ENCODE peak calls at places on chromosomes 11 and 22, in ten cellular contexts. L is cardiac muscle cell, A is upper lobe of right lung, M is BJ, R is spleen, Q is lung, H is brain microvascular endothelial cell, I is fibroblast of pulmonary artery, N is GM12865, U is fibroblast of the aortic adventitia. B is an unnamed sample.

GRCh38 chr11:79414644-79415317 is 26.0 kb downstream of the TENM4 start:
- DNase-seq in L (no peak), A (no peak), M (no peak), R (no peak), Q (no peak), H (peak), I (peak), N (no peak), U (peak), B (peak)

GRCh38 chr11:22742149-22742548 is 75.7 kb downstream of the GAS2 start:
- DNase-seq in L (no peak), A (no peak), M (no peak), R (no peak), Q (no peak), H (no peak), I (no peak), N (no peak), U (no peak), B (no peak)

GRCh38 chr11:26297179-26297970 is 34.6 kb upstream of the ANO3 start:
- DNase-seq in L (peak), A (no peak), M (peak), R (no peak), Q (no peak), H (peak), I (peak), N (peak), U (peak), B (peak)

GRCh38 chr22:41481925-41482318 is 13.0 kb downstream of the ACO2 start:
- DNase-seq in L (no peak), A (no peak), M (no peak), R (no peak), Q (no peak), H (no peak), I (no peak), N (no peak), U (no peak), B (no peak)

GRCh38 chr11:737366-737765 is 9.9 kb upstream of the TALDO1 start:
- DNase-seq in L (no peak), A (no peak), M (no peak), R (no peak), Q (no peak), H (no peak), I (no peak), N (no peak), U (no peak), B (no peak)

GRCh38 chr22:42780070-42780540 is 59.4 kb upstream of the A4GALT start:
- DNase-seq in L (peak), A (no peak), M (peak), R (no peak), Q (peak), H (peak), I (peak), N (peak), U (peak), B (peak)

GRCh38 chr22:19628038-19628776 is 86.1 kb upstream of the SEPTIN5 start:
- DNase-seq in L (no peak), A (no peak), M (no peak), R (no peak), Q (no peak), H (no peak), I (no peak), N (no peak), U (no peak), B (no peak)

GRCh38 chr11:17722000-17722643 is 2.8 kb downstream of the MYOD1 start:
- DNase-seq in L (no peak), A (no peak), M (no peak), R (no peak), Q (no peak), H (no peak), I (peak), N (no peak), U (peak), B (peak)

GRCh38 chr11:125621995-125622394 is 3.0 kb upstream of the CHEK1 start:
- DNase-seq in L (no peak), A (no peak), M (no peak), R (no peak), Q (no peak), H (no peak), I (peak), N (no peak), U (peak), B (peak)

GRCh38 chr11:2249191-2249916 is 21.0 kb downstream of the ASCL2 start:
- DNase-seq in L (no peak), A (no peak), M (no peak), R (peak), Q (no peak), H (no peak), I (no peak), N (no peak), U (no peak), B (no peak)

GRCh38 chr11:88363566-88364169 is 26.1 kb upstream of the CTSC start:
- DNase-seq in L (no peak), A (no peak), M (no peak), R (no peak), Q (no peak), H (peak), I (peak), N (peak), U (peak), B (peak)

GRCh38 chr11:71447791-71448256 is 369 bp downstream of the DHCR7 start:
- DNase-seq in L (peak), A (peak), M (no peak), R (peak), Q (peak), H (no peak), I (no peak), N (peak), U (no peak), B (no peak)

GRCh38 chr22:36817429-36817783 is 571 bp upstream of the PVALB start:
- DNase-seq in L (no peak), A (no peak), M (no peak), R (no peak), Q (no peak), H (no peak), I (no peak), N (no peak), U (no peak), B (no peak)

GRCh38 chr11:6353367-6353987 is 33.2 kb upstream of the CAVIN3 start:
- DNase-seq in L (peak), A (no peak), M (no peak), R (no peak), Q (peak), H (peak), I (peak), N (peak), U (peak), B (peak)

GRCh38 chr11:131823772-131824171 is 453.4 kb downstream of the NTM start:
- DNase-seq in L (no peak), A (no peak), M (no peak), R (no peak), Q (no peak), H (no peak), I (peak), N (no peak), U (no peak), B (no peak)

GRCh38 chr22:50600541-50600940 is at the start of gene MAPK8IP2:
- DNase-seq in L (peak), A (no peak), M (no peak), R (peak), Q (no peak), H (no peak), I (no peak), N (no peak), U (no peak), B (no peak)

GRCh38 chr11:620935-621814 is 3.6 kb downstream of the CDHR5 start:
- DNase-seq in L (no peak), A (no peak), M (no peak), R (peak), Q (no peak), H (no peak), I (no peak), N (no peak), U (no peak), B (no peak)

GRCh38 chr22:50606561-50607365 is 6.2 kb downstream of the MAPK8IP2 start:
- DNase-seq in L (no peak), A (no peak), M (no peak), R (peak), Q (no peak), H (no peak), I (no peak), N (no peak), U (no peak), B (no peak)

GRCh38 chr22:26589845-26590524 is at the start of gene TPST2:
- DNase-seq in L (peak), A (peak), M (no peak), R (peak), Q (peak), H (peak), I (peak), N (peak), U (peak), B (peak)

GRCh38 chr11:132644511-132644910 is 887.8 kb downstream of the OPCML start:
- DNase-seq in L (no peak), A (no peak), M (no peak), R (no peak), Q (no peak), H (no peak), I (no peak), N (no peak), U (no peak), B (no peak)

GRCh38 chr11:74877132-74877531 is 71.8 kb downstream of the XRRA1 start:
- DNase-seq in L (no peak), A (no peak), M (no peak), R (no peak), Q (no peak), H (peak), I (peak), N (peak), U (no peak), B (peak)

GRCh38 chr11:95228081-95228859 is 2.7 kb downstream of the SESN3 start:
- DNase-seq in L (no peak), A (no peak), M (no peak), R (no peak), Q (no peak), H (no peak), I (peak), N (no peak), U (peak), B (peak)

GRCh38 chr22:46292173-46292572 is 4.5 kb upstream of the GTSE1 start:
- DNase-seq in L (no peak), A (no peak), M (no peak), R (no peak), Q (no peak), H (no peak), I (no peak), N (no peak), U (no peak), B (no peak)

GRCh38 chr11:90407350-90407749 is 184.5 kb upstream of the CHORDC1 start:
- DNase-seq in L (no peak), A (no peak), M (no peak), R (no peak), Q (no peak), H (no peak), I (no peak), N (no peak), U (no peak), B (no peak)

GRCh38 chr11:58900479-58901420 is 38.5 kb upstream of the GLYATL1 start:
- DNase-seq in L (peak), A (peak), M (no peak), R (peak), Q (peak), H (peak), I (peak), N (peak), U (peak), B (peak)

GRCh38 chr11:111412293-111412692 is 33.2 kb upstream of the POU2AF1 start:
- DNase-seq in L (no peak), A (no peak), M (no peak), R (no peak), Q (no peak), H (no peak), I (no peak), N (no peak), U (no peak), B (no peak)

GRCh38 chr11:33525789-33526188 is 174.8 kb downstream of the C11orf91 start:
- DNase-seq in L (no peak), A (no peak), M (no peak), R (no peak), Q (no peak), H (no peak), I (no peak), N (peak), U (no peak), B (no peak)
- TF ChIP-seq CTCF in L (no peak), A (no peak), M (no peak), R (no peak), Q (no peak), H (no peak), I (no peak), N (no peak), U (no peak), B (no peak)

DNA sequence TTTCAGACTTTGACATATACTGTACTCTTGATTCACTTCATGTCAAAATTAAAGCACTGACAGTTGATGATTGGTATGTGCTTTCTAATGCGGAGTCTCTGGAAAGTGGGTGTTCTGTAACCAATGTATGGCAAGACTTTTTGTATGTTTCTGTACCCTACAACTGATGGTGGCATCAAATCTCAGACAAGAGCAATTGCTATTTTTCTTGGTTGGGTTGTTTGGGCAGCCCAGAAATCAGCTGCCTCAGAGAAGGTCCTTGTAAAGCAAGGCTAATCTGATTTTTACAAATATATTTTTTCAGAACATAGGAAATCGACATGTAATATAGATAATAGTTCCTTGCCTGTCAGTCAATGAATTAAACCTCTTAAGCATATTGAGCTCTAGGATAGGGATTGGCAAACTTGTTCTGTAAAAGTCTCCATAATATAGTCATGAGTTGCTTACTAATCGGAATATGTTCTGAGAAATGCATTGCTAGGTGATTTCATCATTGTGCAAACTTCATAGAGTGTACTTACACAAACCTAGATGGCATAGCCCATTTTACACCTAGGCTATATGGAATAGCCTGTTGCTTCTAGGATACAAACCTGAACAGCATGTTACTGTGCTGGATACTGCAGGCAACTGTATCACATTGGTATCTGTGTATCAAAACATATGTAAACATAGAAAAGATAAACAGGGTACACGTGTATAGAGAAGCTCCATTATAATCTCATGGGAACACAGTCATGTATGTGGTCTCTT is 10.2 kb upstream of the OOSP4A start:
- DNase-seq in L (no peak), A (no peak), M (no peak), R (no peak), Q (no peak), H (no peak), I (no peak), N (no peak), U (no peak), B (no peak)
- H3K4me3 ChIP-seq in L (no peak), A (no peak), M (no peak), R (no peak), Q (no peak), H (no peak), I (no peak), N (no peak), U (no peak), B (no peak)

GRCh38 chr11:122595246-122595645 is 60.3 kb upstream of the UBASH3B start:
- DNase-seq in L (no peak), A (no peak), M (no peak), R (no peak), Q (no peak), H (no peak), I (no peak), N (no peak), U (no peak), B (no peak)

GRCh38 chr11:122593473-122594420 is 61.8 kb upstream of the UBASH3B start:
- DNase-seq in L (no peak), A (no peak), M (no peak), R (no peak), Q (no peak), H (no peak), I (no peak), N (peak), U (no peak), B (no peak)

DNA sequence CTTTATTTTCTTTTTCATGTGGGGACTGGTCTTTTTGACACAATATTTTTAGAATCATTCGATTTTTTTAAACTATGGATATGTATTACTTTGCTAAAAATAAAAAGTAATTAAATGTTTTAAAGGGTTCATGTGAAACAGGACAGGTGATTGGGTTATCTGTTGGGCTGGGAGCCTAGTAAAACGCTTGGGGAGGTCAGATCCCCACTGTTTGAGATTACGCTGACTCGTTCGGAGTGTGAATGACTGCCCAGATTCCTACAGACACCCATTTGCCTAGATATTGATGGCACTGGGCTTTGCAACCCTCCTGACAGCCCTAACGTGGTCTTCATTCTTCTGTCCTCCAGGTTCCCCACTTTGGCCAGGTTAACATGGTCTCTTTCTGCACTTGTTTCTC is 62.9 kb upstream of the UBASH3B start:
- DNase-seq in L (no peak), A (no peak), M (no peak), R (no peak), Q (no peak), H (no peak), I (no peak), N (no peak), U (no peak), B (no peak)
- TF ChIP-seq CTCF in L (no peak), A (no peak), M (no peak), R (no peak), Q (no peak), H (no peak), I (no peak), N (no peak), U (no peak), B (no peak)

DNA sequence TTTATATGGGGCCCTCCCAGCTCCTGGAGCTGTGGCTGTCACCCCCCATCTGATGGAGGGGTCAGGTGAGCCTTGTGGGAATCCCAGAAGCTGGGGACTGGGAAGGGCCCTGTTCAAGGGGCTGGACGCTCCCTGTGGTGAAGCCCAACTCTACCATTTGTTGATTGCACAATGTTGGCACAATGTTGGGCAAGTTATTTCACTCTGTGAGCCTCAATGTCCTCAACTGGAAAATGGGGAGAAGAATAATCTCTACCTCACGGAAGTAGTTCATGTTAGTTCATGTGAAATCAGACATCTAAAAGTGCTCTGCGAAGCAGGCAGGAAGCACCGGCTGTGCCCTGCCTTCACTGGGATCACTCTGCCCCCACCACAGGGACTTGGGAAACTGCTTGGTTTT is 817 bp upstream of the PRR5 start:
- DNase-seq in L (no peak), A (no peak), M (no peak), R (no peak), Q (no peak), H (no peak), I (no peak), N (no peak), U (no peak), B (no peak)
- H3K4me3 ChIP-seq in L (no peak), A (no peak), M (no peak), R (peak), Q (no peak), H (no peak), I (no peak), N (no peak), U (no peak), B (no peak)

B was measured in choroid plexus epithelial cell.